ENCODE peak calls at places on chromosomes 11 and 22, in ten cellular contexts. One of them, this sample, is unnamed.

GRCh38 chr22:46934746-46935491 is 172.5 kb downstream of the TBC1D22A start:
- DNase-seq in CD8-positive, alpha-beta T cell: no peak
- DNase-seq in transverse colon: peak; percentile 30
- DNase-seq in mammary epithelial cell: peak; percentile 94
- DNase-seq in adrenal gland: peak; percentile 82
- DNase-seq in bronchial epithelial cell: peak; percentile 97
- DNase-seq in GM23248: peak; percentile 95
- DNase-seq in CD8-positive, alpha-beta memory T cell: no peak
- DNase-seq in WERI-Rb-1: no peak
- DNase-seq in lower lobe of right lung: no peak
- DNase-seq in this sample: peak; percentile 44

GRCh38 chr22:43850529-43850928 is 11.8 kb downstream of the SULT4A1 start:
- DNase-seq in CD8-positive, alpha-beta T cell: no peak
- DNase-seq in transverse colon: no peak
- DNase-seq in mammary epithelial cell: no peak
- DNase-seq in adrenal gland: no peak
- DNase-seq in bronchial epithelial cell: no peak
- DNase-seq in GM23248: no peak
- DNase-seq in CD8-positive, alpha-beta memory T cell: no peak
- DNase-seq in WERI-Rb-1: no peak
- DNase-seq in lower lobe of right lung: no peak
- DNase-seq in this sample: peak; percentile 19

GRCh38 chr22:49728566-49729271 is 99.0 kb downstream of the BRD1 start:
- DNase-seq in CD8-positive, alpha-beta T cell: no peak
- DNase-seq in transverse colon: no peak
- DNase-seq in mammary epithelial cell: no peak
- DNase-seq in adrenal gland: peak; percentile 38
- DNase-seq in bronchial epithelial cell: no peak
- DNase-seq in GM23248: no peak
- DNase-seq in CD8-positive, alpha-beta memory T cell: no peak
- DNase-seq in WERI-Rb-1: no peak
- DNase-seq in lower lobe of right lung: no peak
- DNase-seq in this sample: no peak

GRCh38 chr11:94060401-94060800 is 39.2 kb downstream of the HEPHL1 start:
- DNase-seq in CD8-positive, alpha-beta T cell: no peak
- DNase-seq in transverse colon: no peak
- DNase-seq in mammary epithelial cell: peak; percentile 75
- DNase-seq in adrenal gland: no peak
- DNase-seq in bronchial epithelial cell: peak; percentile 97
- DNase-seq in GM23248: peak; percentile 2
- DNase-seq in CD8-positive, alpha-beta memory T cell: no peak
- DNase-seq in WERI-Rb-1: no peak
- DNase-seq in lower lobe of right lung: no peak
- DNase-seq in this sample: no peak

GRCh38 chr22:38070250-38070921 is 13.2 kb downstream of the PICK1 start:
- DNase-seq in CD8-positive, alpha-beta T cell: no peak
- DNase-seq in transverse colon: no peak
- DNase-seq in mammary epithelial cell: no peak
- DNase-seq in adrenal gland: no peak
- DNase-seq in bronchial epithelial cell: no peak
- DNase-seq in GM23248: no peak
- DNase-seq in CD8-positive, alpha-beta memory T cell: no peak
- DNase-seq in WERI-Rb-1: peak; percentile 77
- DNase-seq in lower lobe of right lung: no peak
- DNase-seq in this sample: no peak

GRCh38 chr11:1486054-1486825 is at the start of gene MOB2:
- DNase-seq in CD8-positive, alpha-beta T cell: no peak
- DNase-seq in transverse colon: peak; percentile 70
- DNase-seq in mammary epithelial cell: no peak
- DNase-seq in adrenal gland: no peak
- DNase-seq in bronchial epithelial cell: no peak
- DNase-seq in GM23248: no peak
- DNase-seq in CD8-positive, alpha-beta memory T cell: peak; percentile 43
- DNase-seq in WERI-Rb-1: no peak
- DNase-seq in lower lobe of right lung: peak; percentile 63
- DNase-seq in this sample: peak; percentile 59

GRCh38 chr22:45583504-45583903 is 80.8 kb downstream of the FBLN1 start:
- DNase-seq in CD8-positive, alpha-beta T cell: no peak
- DNase-seq in transverse colon: no peak
- DNase-seq in mammary epithelial cell: no peak
- DNase-seq in adrenal gland: no peak
- DNase-seq in bronchial epithelial cell: no peak
- DNase-seq in GM23248: no peak
- DNase-seq in CD8-positive, alpha-beta memory T cell: no peak
- DNase-seq in WERI-Rb-1: no peak
- DNase-seq in lower lobe of right lung: no peak
- DNase-seq in this sample: no peak

GRCh38 chr11:120383518-120384155 is 47.4 kb downstream of the ARHGEF12 start:
- DNase-seq in CD8-positive, alpha-beta T cell: no peak
- DNase-seq in transverse colon: no peak
- DNase-seq in mammary epithelial cell: peak; percentile 68
- DNase-seq in adrenal gland: no peak
- DNase-seq in bronchial epithelial cell: peak; percentile 95
- DNase-seq in GM23248: peak; percentile 21
- DNase-seq in CD8-positive, alpha-beta memory T cell: no peak
- DNase-seq in WERI-Rb-1: no peak
- DNase-seq in lower lobe of right lung: no peak
- DNase-seq in this sample: no peak

GRCh38 chr11:35030716-35031213 is 108.2 kb upstream of the CD44 start:
- DNase-seq in CD8-positive, alpha-beta T cell: no peak
- DNase-seq in transverse colon: peak; percentile 25
- DNase-seq in mammary epithelial cell: peak; percentile 97
- DNase-seq in adrenal gland: peak; percentile 93
- DNase-seq in bronchial epithelial cell: peak; percentile 98
- DNase-seq in GM23248: peak; percentile 100
- DNase-seq in CD8-positive, alpha-beta memory T cell: peak; percentile 63
- DNase-seq in WERI-Rb-1: no peak
- DNase-seq in lower lobe of right lung: no peak
- DNase-seq in this sample: peak; percentile 76

DNA sequence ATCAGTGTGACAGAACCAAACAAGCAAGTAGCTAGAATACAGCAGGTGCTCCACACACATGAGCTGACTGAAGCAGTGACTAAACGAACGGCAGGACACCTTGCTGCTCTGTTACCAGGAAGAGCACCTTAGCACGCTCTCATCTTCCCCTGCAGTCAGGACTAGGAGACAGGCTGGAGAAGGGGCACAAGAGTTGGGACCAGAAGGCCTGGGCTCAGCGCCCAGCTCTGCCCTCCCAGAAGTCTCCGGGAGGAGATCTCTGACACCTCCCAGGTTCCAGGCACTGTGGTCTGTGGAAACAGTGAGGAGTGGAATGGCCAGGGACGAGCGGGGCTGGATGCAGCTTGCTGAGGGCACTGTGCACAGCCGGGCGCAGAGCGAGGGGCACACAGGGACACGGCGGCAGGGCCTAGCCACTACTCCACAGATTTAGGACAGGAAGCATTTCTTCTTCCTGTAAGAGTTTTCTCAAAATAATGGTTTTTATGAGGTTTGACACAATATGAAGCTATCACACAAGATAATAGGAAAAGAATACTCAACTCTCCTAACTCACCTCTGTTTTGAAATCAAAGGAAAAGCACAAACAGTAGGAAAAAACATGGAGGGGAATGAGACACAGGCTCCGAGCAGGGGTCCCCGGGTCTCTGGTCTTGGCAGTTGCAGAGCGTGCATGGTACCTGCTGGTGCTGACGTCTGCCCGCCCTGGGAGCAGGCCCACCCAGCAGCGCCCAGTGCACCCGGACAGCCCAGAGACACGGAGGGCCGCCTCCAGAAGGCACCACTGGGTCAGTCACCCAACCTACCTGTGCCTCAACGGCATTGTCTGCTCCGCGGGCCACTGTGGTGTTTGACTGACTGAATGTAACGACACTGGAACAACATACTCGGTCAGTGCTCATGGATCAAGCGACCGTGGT is 67.6 kb downstream of the NCAPD3 start:
- DNase-seq in CD8-positive, alpha-beta T cell: no peak
- DNase-seq in transverse colon: no peak
- DNase-seq in mammary epithelial cell: no peak
- DNase-seq in adrenal gland: no peak
- DNase-seq in bronchial epithelial cell: no peak
- DNase-seq in GM23248: no peak
- DNase-seq in CD8-positive, alpha-beta memory T cell: no peak
- DNase-seq in WERI-Rb-1: no peak
- DNase-seq in lower lobe of right lung: no peak
- DNase-seq in this sample: no peak
- H3K36me3 ChIP-seq in CD8-positive, alpha-beta T cell: peaks cover 20% of the 10 kb centered on the region
- H3K36me3 ChIP-seq in transverse colon: no peaks in the 10 kb centered on the region
- H3K36me3 ChIP-seq in mammary epithelial cell: peaks cover 31% of the 10 kb centered on the region
- H3K36me3 ChIP-seq in adrenal gland: peaks cover 73% of the 10 kb centered on the region
- H3K36me3 ChIP-seq in bronchial epithelial cell: peaks cover 4% of the 10 kb centered on the region
- H3K36me3 ChIP-seq in GM23248: peaks cover 17% of the 10 kb centered on the region
- H3K36me3 ChIP-seq in CD8-positive, alpha-beta memory T cell: peaks cover 37% of the 10 kb centered on the region
- H3K36me3 ChIP-seq in WERI-Rb-1: peaks cover 94% of the 10 kb centered on the region
- H3K36me3 ChIP-seq in lower lobe of right lung: peaks cover 93% of the 10 kb centered on the region
- H3K36me3 ChIP-seq in this sample: no peaks in the 10 kb centered on the region

GRCh38 chr22:36776722-36777121 is 803 bp upstream of the IFT27 start:
- DNase-seq in CD8-positive, alpha-beta T cell: no peak
- DNase-seq in transverse colon: no peak
- DNase-seq in mammary epithelial cell: no peak
- DNase-seq in adrenal gland: no peak
- DNase-seq in bronchial epithelial cell: no peak
- DNase-seq in GM23248: no peak
- DNase-seq in CD8-positive, alpha-beta memory T cell: no peak
- DNase-seq in WERI-Rb-1: no peak
- DNase-seq in lower lobe of right lung: no peak
- DNase-seq in this sample: no peak
- H3K4me3 ChIP-seq in CD8-positive, alpha-beta T cell: peak overlapping the region; percentile 6
- H3K4me3 ChIP-seq in transverse colon: peak overlapping the region; percentile 40
- H3K4me3 ChIP-seq in mammary epithelial cell: peak overlapping the region; percentile 35
- H3K4me3 ChIP-seq in adrenal gland: no peak overlapping the region
- H3K4me3 ChIP-seq in bronchial epithelial cell: peak overlapping the region; percentile 8
- H3K4me3 ChIP-seq in GM23248: peak overlapping the region; percentile 69
- H3K4me3 ChIP-seq in CD8-positive, alpha-beta memory T cell: peak overlapping the region; percentile 33
- H3K4me3 ChIP-seq in WERI-Rb-1: peak overlapping the region; percentile 9
- H3K4me3 ChIP-seq in lower lobe of right lung: peak overlapping the region; percentile 94
- H3K4me3 ChIP-seq in this sample: peak overlapping the region; percentile 57

DNA sequence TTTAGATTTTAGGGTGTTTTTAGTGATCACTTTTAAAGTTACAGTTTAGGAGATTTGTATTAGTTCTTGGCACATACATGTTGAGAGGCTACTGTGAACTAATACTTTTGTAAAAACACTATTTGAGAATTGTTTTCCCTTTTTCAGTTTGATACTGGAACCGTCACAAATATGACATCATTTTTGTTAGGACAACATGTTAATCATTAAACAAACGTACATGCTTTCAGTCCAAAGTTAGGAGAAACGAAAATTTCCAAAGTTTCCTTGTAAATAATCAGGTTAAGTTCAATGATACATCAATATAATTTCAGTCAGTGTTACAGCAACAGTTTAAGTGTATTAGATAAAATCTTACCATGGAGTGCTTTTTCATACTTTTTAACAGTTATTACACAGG is 53.1 kb downstream of the SPECC1L start:
- DNase-seq in CD8-positive, alpha-beta T cell: no peak
- DNase-seq in transverse colon: no peak
- DNase-seq in mammary epithelial cell: no peak
- DNase-seq in adrenal gland: no peak
- DNase-seq in bronchial epithelial cell: no peak
- DNase-seq in GM23248: no peak
- DNase-seq in CD8-positive, alpha-beta memory T cell: no peak
- DNase-seq in WERI-Rb-1: no peak
- DNase-seq in lower lobe of right lung: no peak
- DNase-seq in this sample: no peak
- H3K36me3 ChIP-seq in CD8-positive, alpha-beta T cell: peaks cover 13% of the 10 kb centered on the region
- H3K36me3 ChIP-seq in transverse colon: no peaks in the 10 kb centered on the region
- H3K36me3 ChIP-seq in mammary epithelial cell: peaks cover 12% of the 10 kb centered on the region
- H3K36me3 ChIP-seq in adrenal gland: peaks cover 34% of the 10 kb centered on the region
- H3K36me3 ChIP-seq in bronchial epithelial cell: peaks cover 9% of the 10 kb centered on the region
- H3K36me3 ChIP-seq in GM23248: peaks cover 48% of the 10 kb centered on the region
- H3K36me3 ChIP-seq in CD8-positive, alpha-beta memory T cell: peaks cover 18% of the 10 kb centered on the region
- H3K36me3 ChIP-seq in WERI-Rb-1: peaks cover 76% of the 10 kb centered on the region
- H3K36me3 ChIP-seq in lower lobe of right lung: peaks cover 74% of the 10 kb centered on the region
- H3K36me3 ChIP-seq in this sample: peaks cover 69% of the 10 kb centered on the region

GRCh38 chr11:128757235-128757711 is 63.4 kb downstream of the FLI1 start:
- DNase-seq in CD8-positive, alpha-beta T cell: peak; percentile 48
- DNase-seq in transverse colon: peak; percentile 69
- DNase-seq in mammary epithelial cell: peak; percentile 29
- DNase-seq in adrenal gland: peak; percentile 69
- DNase-seq in bronchial epithelial cell: peak; percentile 66
- DNase-seq in GM23248: peak; percentile 60
- DNase-seq in CD8-positive, alpha-beta memory T cell: peak; percentile 83
- DNase-seq in WERI-Rb-1: no peak
- DNase-seq in lower lobe of right lung: peak; percentile 61
- DNase-seq in this sample: no peak

GRCh38 chr11:128759597-128759996 is 65.7 kb downstream of the FLI1 start:
- DNase-seq in CD8-positive, alpha-beta T cell: no peak
- DNase-seq in transverse colon: no peak
- DNase-seq in mammary epithelial cell: no peak
- DNase-seq in adrenal gland: no peak
- DNase-seq in bronchial epithelial cell: no peak
- DNase-seq in GM23248: peak; percentile 82
- DNase-seq in CD8-positive, alpha-beta memory T cell: no peak
- DNase-seq in WERI-Rb-1: no peak
- DNase-seq in lower lobe of right lung: no peak
- DNase-seq in this sample: no peak

GRCh38 chr11:128756469-128756868 is 62.6 kb downstream of the FLI1 start:
- DNase-seq in CD8-positive, alpha-beta T cell: no peak
- DNase-seq in transverse colon: no peak
- DNase-seq in mammary epithelial cell: no peak
- DNase-seq in adrenal gland: no peak
- DNase-seq in bronchial epithelial cell: no peak
- DNase-seq in GM23248: no peak
- DNase-seq in CD8-positive, alpha-beta memory T cell: no peak
- DNase-seq in WERI-Rb-1: no peak
- DNase-seq in lower lobe of right lung: no peak
- DNase-seq in this sample: no peak

GRCh38 chr11:128759168-128759567 is 65.3 kb downstream of the FLI1 start:
- DNase-seq in CD8-positive, alpha-beta T cell: no peak
- DNase-seq in transverse colon: no peak
- DNase-seq in mammary epithelial cell: no peak
- DNase-seq in adrenal gland: no peak
- DNase-seq in bronchial epithelial cell: no peak
- DNase-seq in GM23248: no peak
- DNase-seq in CD8-positive, alpha-beta memory T cell: no peak
- DNase-seq in WERI-Rb-1: no peak
- DNase-seq in lower lobe of right lung: no peak
- DNase-seq in this sample: no peak

DNA sequence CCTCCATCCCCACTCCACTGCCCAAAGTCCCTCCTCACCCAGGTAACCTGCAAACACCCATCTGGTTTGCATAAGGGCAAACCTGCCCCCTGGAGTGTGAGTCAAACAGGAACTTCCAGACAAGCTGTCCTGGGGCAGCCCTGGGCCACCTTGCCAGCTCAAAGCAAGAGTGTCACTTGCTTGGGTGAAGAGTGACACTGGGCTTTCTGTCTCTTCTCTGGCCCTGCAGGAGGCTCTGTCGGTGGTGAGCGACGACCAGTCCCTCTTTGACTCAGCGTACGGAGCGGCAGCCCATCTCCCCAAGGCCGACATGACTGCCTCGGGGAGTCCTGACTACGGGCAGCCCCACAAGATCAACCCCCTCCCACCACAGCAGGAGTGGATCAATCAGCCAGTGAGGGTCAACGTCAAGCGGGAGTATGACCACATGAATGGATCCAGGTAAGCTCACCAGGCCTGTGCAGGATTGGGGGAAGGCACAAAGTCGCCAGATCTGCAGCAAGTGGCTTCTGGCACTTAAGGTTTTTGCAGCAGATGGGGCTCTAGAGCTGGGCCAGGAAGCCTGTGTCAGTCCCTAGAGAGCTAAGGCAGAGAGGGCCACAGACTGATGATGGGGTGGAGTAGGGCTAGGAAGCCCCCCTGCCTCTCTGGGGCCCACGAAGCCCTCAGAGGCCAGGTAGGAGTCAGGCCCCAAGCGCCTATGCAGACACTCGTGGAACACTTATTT is 64.2 kb downstream of the FLI1 start:
- DNase-seq in CD8-positive, alpha-beta T cell: no peak
- DNase-seq in transverse colon: peak; percentile 46
- DNase-seq in mammary epithelial cell: no peak
- DNase-seq in adrenal gland: no peak
- DNase-seq in bronchial epithelial cell: no peak
- DNase-seq in GM23248: no peak
- DNase-seq in CD8-positive, alpha-beta memory T cell: no peak
- DNase-seq in WERI-Rb-1: no peak
- DNase-seq in lower lobe of right lung: no peak
- DNase-seq in this sample: no peak
- H3K4me3 ChIP-seq in CD8-positive, alpha-beta T cell: no peak overlapping the region
- H3K4me3 ChIP-seq in transverse colon: no peak overlapping the region
- H3K4me3 ChIP-seq in mammary epithelial cell: no peak overlapping the region
- H3K4me3 ChIP-seq in adrenal gland: no peak overlapping the region
- H3K4me3 ChIP-seq in bronchial epithelial cell: no peak overlapping the region
- H3K4me3 ChIP-seq in GM23248: no peak overlapping the region
- H3K4me3 ChIP-seq in CD8-positive, alpha-beta memory T cell: no peak overlapping the region
- H3K4me3 ChIP-seq in WERI-Rb-1: no peak overlapping the region
- H3K4me3 ChIP-seq in lower lobe of right lung: no peak overlapping the region
- H3K4me3 ChIP-seq in this sample: no peak overlapping the region

This sample was measured in psoas muscle.